ENCODE peak calls at places on chromosomes 5 and 9, in eight cellular contexts. P is ovary, I is HAP-1, L is small intestine, F is A549, C is left lung, O is endothelial cell of umbilical vein, Q is Peyer's patch. H is an unnamed sample. For H3K4me1, the result is how much of the 10 kb centered on the place peaks cover.

GRCh38 chr9:34185778-34186551 is 7.1 kb downstream of the UBAP1 start:
- DNase-seq in O (peak), C (no peak), L (peak), Q (no peak), I (no peak), F (peak), P (no peak), H (no peak)

GRCh38 chr5:167284491-167284890 is 1007.0 kb upstream of the WWC1 start:
- DNase-seq in P (no peak), O (no peak), F (no peak), I (no peak), Q (no peak), C (no peak), L (no peak), H (no peak)

GRCh38 chr9:95316794-95317118 is 753 bp downstream of the FANCC start:
- DNase-seq in O (peak), P (no peak), I (peak), Q (peak), L (peak), C (peak), F (peak), H (peak)

GRCh38 chr9:135036861-135037465 is 50.5 kb upstream of the OLFM1 start:
- DNase-seq in C (no peak), I (no peak), L (no peak), F (no peak), P (no peak), O (no peak), Q (peak), H (no peak)

GRCh38 chr9:11735391-11735790 is 957.8 kb upstream of the TYRP1 start:
- DNase-seq in C (no peak), I (no peak), Q (no peak), O (no peak), P (no peak), L (no peak), F (no peak), H (no peak)

GRCh38 chr5:145500712-145501111 is 334.4 kb downstream of the PRELID2 start:
- DNase-seq in P (no peak), L (peak), O (no peak), F (no peak), C (no peak), I (no peak), Q (peak), H (no peak)

GRCh38 chr5:79621056-79621455 is 8.8 kb downstream of the TENT2 start:
- DNase-seq in P (no peak), I (no peak), Q (no peak), F (peak), C (no peak), L (no peak), O (no peak), H (no peak)

GRCh38 chr5:139668924-139669680 is 21.0 kb downstream of the CXXC5 start:
- DNase-seq in Q (no peak), F (no peak), O (no peak), C (no peak), I (no peak), P (no peak), L (no peak), H (no peak)

GRCh38 chr9:111068816-111069215 is 30.5 kb upstream of the LPAR1 start:
- DNase-seq in I (no peak), L (no peak), O (no peak), Q (no peak), P (no peak), F (no peak), C (no peak), H (no peak)

GRCh38 chr5:68656936-68657857 is 436.6 kb upstream of the SLC30A5 start:
- DNase-seq in C (no peak), O (no peak), P (no peak), L (no peak), Q (no peak), F (no peak), I (no peak), H (no peak)

GRCh38 chr9:20692554-20692953 is 8.5 kb downstream of the FOCAD start:
- DNase-seq in P (no peak), Q (no peak), O (no peak), L (no peak), F (no peak), C (no peak), I (no peak), H (no peak)

GRCh38 chr9:121598167-121599000 is 53.0 kb upstream of the DAB2IP start:
- DNase-seq in Q (peak), P (peak), O (no peak), I (no peak), F (no peak), L (peak), C (peak), H (no peak)

GRCh38 chr9:121603028-121603427 is 48.4 kb upstream of the DAB2IP start:
- DNase-seq in Q (no peak), P (no peak), O (no peak), C (no peak), F (no peak), L (no peak), I (no peak), H (no peak)

GRCh38 chr9:121599186-121599871 is 52.1 kb upstream of the DAB2IP start:
- DNase-seq in L (no peak), C (peak), P (peak), I (peak), O (no peak), Q (no peak), F (peak), H (peak)

GRCh38 chr9:121599872-121600585 is 51.4 kb upstream of the DAB2IP start:
- DNase-seq in I (peak), O (no peak), L (no peak), P (no peak), Q (no peak), F (no peak), C (no peak), H (no peak)

GRCh38 chr9:121601234-121601633 is 50.2 kb upstream of the DAB2IP start:
- DNase-seq in I (no peak), P (no peak), O (no peak), L (no peak), Q (no peak), C (no peak), F (no peak), H (no peak)
- H3K4me1 ChIP-seq in I (under half), P (under half), O (under half), L (under half), Q (under half), C (under half), F (under half), H (under half)

GRCh38 chr9:137243626-137244485 is 2.8 kb downstream of the TUBB4B start:
- DNase-seq in P (no peak), I (no peak), O (no peak), L (no peak), Q (no peak), F (no peak), C (no peak), H (no peak)

GRCh38 chr9:137241490-137242328 is 622 bp downstream of the TUBB4B start:
- DNase-seq in Q (peak), P (peak), I (no peak), F (no peak), O (peak), C (peak), L (peak), H (peak)

GRCh38 chr9:137240841-137241489 is at the start of gene TUBB4B:
- DNase-seq in Q (peak), I (peak), C (peak), P (peak), L (peak), F (peak), O (peak), H (peak)

GRCh38 chr9:137240321-137240840 is 706 bp upstream of the TUBB4B start:
- DNase-seq in Q (peak), F (peak), P (peak), C (peak), O (peak), L (peak), I (no peak), H (no peak)

GRCh38 chr9:137242329-137243204 is 1.5 kb downstream of the TUBB4B start:
- DNase-seq in C (no peak), P (no peak), L (no peak), F (no peak), Q (no peak), I (no peak), O (no peak), H (no peak)
- H3K4me1 ChIP-seq in C (half or more), P (under half), L (under half), F (under half), Q (under half), I (under half), O (under half), H (under half)

DNA sequence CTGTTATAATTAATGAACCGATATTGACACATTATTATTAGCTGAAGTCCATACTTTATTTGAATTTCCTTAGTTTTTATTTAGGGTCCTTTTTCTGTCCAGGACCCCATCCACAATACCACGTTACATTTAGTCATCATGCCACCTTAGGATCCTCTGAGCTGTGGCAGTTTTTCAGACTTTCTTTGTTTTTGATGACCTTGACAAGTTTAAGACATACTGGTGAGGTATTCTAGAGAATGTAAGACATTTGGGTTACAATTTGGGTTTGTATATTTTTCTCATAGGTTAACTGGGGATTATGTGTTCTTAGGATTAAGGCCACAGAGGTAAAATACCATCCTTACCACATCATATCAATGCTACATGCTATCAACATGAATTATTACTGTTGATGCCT is 42.7 kb downstream of the KIAA1958 start:
- DNase-seq in Q (no peak), I (no peak), L (no peak), F (no peak), P (no peak), C (no peak), O (no peak), H (no peak)
- H3K4me1 ChIP-seq in Q (under half), I (under half), L (under half), F (under half), P (under half), C (under half), O (under half), H (under half)

GRCh38 chr9:130687615-130688014 is 6.0 kb upstream of the EXOSC2 start:
- DNase-seq in L (no peak), P (no peak), Q (no peak), C (no peak), I (no peak), O (no peak), F (no peak), H (no peak)
- H3K4me1 ChIP-seq in L (under half), P (under half), Q (under half), C (under half), I (under half), O (under half), F (under half), H (under half)

DNA sequence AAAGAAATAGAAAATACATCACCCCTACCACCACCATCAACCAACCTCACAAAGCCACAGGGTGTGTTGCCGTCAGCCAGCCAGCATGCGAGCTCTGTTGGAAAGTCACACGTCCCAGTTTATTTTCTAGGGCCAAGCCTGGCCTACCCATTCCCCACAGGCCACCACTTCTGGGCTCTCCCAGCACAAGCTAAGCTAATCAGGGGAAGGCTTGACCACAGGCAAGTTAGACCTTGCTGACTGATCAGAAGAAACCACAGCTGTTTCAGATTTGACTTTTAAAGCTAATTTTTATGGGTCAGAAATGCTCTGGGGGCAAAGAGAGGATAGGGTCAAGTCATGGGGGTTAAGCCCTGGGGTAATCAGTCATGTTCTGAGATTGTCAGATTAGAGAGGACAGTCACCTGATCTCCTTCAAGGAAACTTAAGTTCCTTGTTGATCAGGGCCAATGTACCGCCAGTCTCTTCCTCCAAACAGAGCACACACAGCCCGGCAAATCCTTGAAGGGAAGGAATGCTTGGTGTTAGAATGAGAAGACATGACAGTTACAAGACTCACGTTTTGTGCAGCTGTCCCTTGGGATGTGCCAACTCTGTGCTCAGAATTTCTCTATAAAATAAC is 7.6 kb downstream of the SHB start:
- DNase-seq in L (no peak), O (no peak), P (no peak), I (no peak), C (peak), F (no peak), Q (no peak), H (no peak)
- H3K4me1 ChIP-seq in L (under half), O (half or more), P (under half), I (under half), C (half or more), F (half or more), Q (under half), H (under half)

GRCh38 chr5:100896054-100896453 is 7.0 kb downstream of the ST8SIA4 start:
- DNase-seq in L (no peak), P (no peak), Q (no peak), O (no peak), C (no peak), I (no peak), F (no peak), H (no peak)
- H3K4me1 ChIP-seq in L (under half), P (under half), Q (under half), O (under half), C (under half), I (under half), F (under half), H (under half)

DNA sequence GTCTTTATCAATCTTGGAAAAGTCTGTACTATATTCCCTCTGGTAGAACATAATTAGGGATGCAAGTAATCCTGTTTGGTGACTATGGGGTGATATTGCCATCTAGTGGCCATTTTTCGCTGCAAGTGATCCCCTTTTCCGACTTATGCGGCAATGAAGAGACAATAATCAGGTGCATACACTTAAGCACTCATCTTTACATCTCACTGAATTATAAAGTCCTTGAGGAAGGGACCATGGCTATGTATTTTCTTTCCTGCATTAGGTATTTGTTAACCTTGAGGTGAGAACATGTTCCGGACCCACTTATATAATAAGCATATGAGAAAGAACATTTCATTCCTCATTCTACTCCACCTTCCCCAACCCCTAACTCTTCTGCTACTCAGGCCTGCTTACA is 19.6 kb upstream of the LIX1 start:
- DNase-seq in F (peak), I (peak), P (peak), Q (no peak), L (peak), O (peak), C (no peak), H (peak)
- H3K4me1 ChIP-seq in F (under half), I (under half), P (under half), Q (under half), L (under half), O (under half), C (under half), H (under half)

GRCh38 chr5:109703827-109704226 is 14.1 kb downstream of the MAN2A1 start:
- DNase-seq in I (no peak), P (no peak), C (no peak), F (no peak), O (no peak), L (no peak), Q (no peak), H (no peak)

GRCh38 chr5:109703165-109703564 is 13.4 kb downstream of the MAN2A1 start:
- DNase-seq in P (no peak), L (no peak), C (no peak), Q (no peak), F (no peak), I (no peak), O (no peak), H (no peak)

GRCh38 chr5:109701779-109702178 is 12.1 kb downstream of the MAN2A1 start:
- DNase-seq in F (no peak), C (no peak), O (no peak), L (no peak), P (no peak), I (no peak), Q (no peak), H (no peak)

GRCh38 chr5:109700516-109701174 is 10.9 kb downstream of the MAN2A1 start:
- DNase-seq in F (no peak), C (no peak), I (no peak), O (no peak), L (no peak), P (no peak), Q (no peak), H (no peak)

GRCh38 chr5:109701252-109701651 is 11.5 kb downstream of the MAN2A1 start:
- DNase-seq in L (no peak), F (no peak), P (no peak), O (no peak), C (no peak), Q (no peak), I (no peak), H (no peak)
- H3K4me1 ChIP-seq in L (under half), F (under half), P (under half), O (under half), C (under half), Q (under half), I (under half), H (under half)

DNA sequence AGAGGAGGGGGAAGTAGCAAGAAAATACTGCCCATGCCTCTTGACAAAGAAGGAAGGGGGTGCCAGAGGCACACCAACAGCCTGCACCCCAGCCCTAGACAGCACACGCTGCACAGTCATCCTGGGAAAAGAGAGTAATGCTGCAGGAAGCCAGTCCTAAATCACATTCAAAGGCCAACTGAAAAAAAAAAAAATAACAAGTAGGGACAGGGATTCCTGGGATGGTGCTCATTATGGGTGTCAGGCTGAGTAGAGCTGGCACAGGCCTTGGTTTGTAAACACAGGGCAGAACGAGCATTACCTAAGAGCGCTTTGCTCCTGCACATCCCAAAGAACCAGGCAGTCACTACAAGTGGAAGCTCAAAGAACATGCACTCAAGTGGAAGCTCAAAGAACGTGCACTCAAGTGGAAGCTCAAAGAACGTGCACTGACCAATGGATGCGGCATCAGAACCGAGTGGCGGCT is 7.8 kb downstream of the RAPGEF1 start:
- DNase-seq in F (no peak), C (no peak), I (no peak), O (peak), L (no peak), Q (no peak), P (no peak), H (no peak)
- H3K4me1 ChIP-seq in F (half or more), C (half or more), I (under half), O (half or more), L (under half), Q (under half), P (under half), H (half or more)

DNA sequence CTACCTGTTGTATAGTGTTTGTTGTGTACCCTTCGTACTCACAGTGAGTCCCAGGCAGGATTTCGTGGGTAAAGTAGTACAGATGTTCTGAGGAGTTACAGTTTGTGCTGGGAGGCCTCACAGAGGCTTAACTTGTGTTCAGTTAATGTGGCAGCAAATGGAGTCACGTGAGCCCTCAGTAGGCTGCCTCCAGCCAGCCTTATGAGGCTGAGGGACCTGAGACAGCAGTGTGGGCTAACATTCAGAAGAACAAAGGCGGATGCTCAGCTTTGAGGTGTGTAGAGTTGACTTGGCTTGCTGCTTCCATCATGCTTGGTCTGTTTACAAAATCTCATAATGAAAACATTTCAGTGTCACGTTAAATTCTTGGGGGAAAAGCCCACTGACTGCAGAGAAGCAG is 118.1 kb downstream of the TRIO start:
- DNase-seq in L (no peak), I (no peak), C (no peak), Q (no peak), F (no peak), P (no peak), O (no peak), H (no peak)
- H3K4me1 ChIP-seq in L (under half), I (under half), C (under half), Q (under half), F (half or more), P (under half), O (half or more), H (under half)